ENCODE peak calls at places on chromosomes 16 and 17, in ten cellular contexts. L is nucleus accumbens; N is GOT3; D is RKO; U is GM10248; T is HEK293T; G is stimulated activated CD8-positive, alpha-beta memory T cell treated with anti-CD3 and anti-CD28 coated beads, Interleukin-2, amount 100 ng/mL, for 48 hours; F is naive thymus-derived CD4-positive, alpha-beta T cell; V is activated T-cell treated with anti-CD3 and anti-CD28 coated beads for 1 hour; R is activated B cell treated with CpG ODN at 0.5 μM for 24 hours. Q is an unnamed sample.
A peak's percentile ranks its signal among the peaks of the same experiment; 100 is the strongest.

GRCh38 chr17:376936-377863 is 24.6 kb upstream of the RPH3AL start:
- DNase-seq in R (no peak), U (no peak), T (no peak), N (no peak), L (no peak), G (no peak), V (no peak), D (no peak), F (no peak), Q (no peak)

GRCh38 chr17:73343168-73343634 is 31.4 kb upstream of the CDC42EP4 start:
- DNase-seq in R (no peak), L (peak; percentile 78), T (no peak), G (no peak), F (no peak), V (no peak), N (peak; percentile 19), D (no peak), U (no peak), Q (peak; percentile 45)

GRCh38 chr16:71472041-71472440 is 10.0 kb upstream of the ZNF23 start:
- DNase-seq in R (no peak), G (no peak), L (no peak), N (no peak), U (no peak), T (no peak), D (no peak), V (no peak), F (no peak), Q (no peak)

GRCh38 chr16:72832640-72833039 is 215.3 kb downstream of the ZFHX3 start:
- DNase-seq in T (peak; percentile 85), L (peak; percentile 64), N (no peak), R (peak; percentile 71), G (peak; percentile 68), U (peak; percentile 81), D (peak; percentile 35), V (peak; percentile 53), F (peak; percentile 83), Q (peak; percentile 91)

GRCh38 chr17:16922386-16923096 is 49.4 kb downstream of the TNFRSF13B start:
- DNase-seq in L (no peak), G (no peak), T (no peak), R (no peak), F (no peak), N (no peak), U (peak; percentile 30), D (no peak), V (no peak), Q (no peak)

GRCh38 chr17:57478433-57478832 is 222.1 kb downstream of the MSI2 start:
- DNase-seq in D (no peak), U (no peak), F (no peak), T (no peak), L (no peak), R (no peak), V (no peak), N (no peak), G (no peak), Q (peak; percentile 89)

GRCh38 chr17:69486779-69487637 is 72.5 kb downstream of the MAP2K6 start:
- DNase-seq in U (no peak), G (no peak), N (no peak), V (no peak), T (no peak), R (no peak), D (no peak), L (no peak), F (no peak), Q (no peak)

GRCh38 chr17:4557626-4558310 is 2.6 kb upstream of the MYBBP1A start:
- DNase-seq in U (no peak), F (no peak), D (no peak), T (no peak), R (no peak), L (no peak), G (no peak), V (no peak), N (no peak), Q (no peak)

GRCh38 chr16:81148277-81148676 is 52.1 kb upstream of the GCSH start:
- DNase-seq in U (no peak), N (no peak), G (no peak), F (no peak), D (no peak), L (no peak), T (no peak), R (no peak), V (no peak), Q (no peak)

GRCh38 chr16:23532448-23532847 is 22.2 kb upstream of the GGA2 start:
- DNase-seq in R (no peak), D (no peak), G (no peak), T (no peak), F (no peak), L (no peak), U (no peak), N (no peak), V (no peak), Q (no peak)

GRCh38 chr17:13770702-13771101 is 169.0 kb upstream of the HS3ST3A1 start:
- DNase-seq in N (no peak), U (no peak), T (no peak), G (no peak), F (no peak), D (no peak), V (no peak), R (no peak), L (no peak), Q (no peak)

GRCh38 chr17:10628756-10629155 is 28.4 kb downstream of the MYH3 start:
- DNase-seq in G (no peak), U (no peak), F (no peak), T (peak; percentile 30), R (no peak), V (no peak), N (no peak), D (no peak), L (no peak), Q (no peak)

GRCh38 chr16:28846933-28847273 is 755 bp upstream of the TUFM start:
- DNase-seq in R (no peak), G (no peak), D (peak; percentile 40), L (no peak), U (no peak), F (no peak), N (no peak), V (no peak), T (no peak), Q (no peak)

GRCh38 chr17:48818361-48818841 is 1.4 kb upstream of the TTLL6 start:
- DNase-seq in T (no peak), U (no peak), V (no peak), R (no peak), F (no peak), L (no peak), G (no peak), D (no peak), N (no peak), Q (no peak)

GRCh38 chr16:7871371-7871770 is 538.7 kb downstream of the RBFOX1 start:
- DNase-seq in T (no peak), F (no peak), G (no peak), N (no peak), D (no peak), R (no peak), V (no peak), L (no peak), U (no peak), Q (no peak)

GRCh38 chr16:46573008-46573833 is 48.0 kb downstream of the SHCBP1 start:
- DNase-seq in D (peak; percentile 30), V (no peak), U (peak; percentile 25), L (no peak), G (no peak), F (no peak), R (no peak), T (no peak), N (peak; percentile 33), Q (no peak)

GRCh38 chr17:58329035-58329807 is 626 bp upstream of the TSPOAP1 start:
- DNase-seq in N (no peak), G (peak; percentile 85), D (no peak), L (peak; percentile 47), F (peak; percentile 83), T (no peak), R (peak; percentile 75), V (peak; percentile 70), U (peak; percentile 76), Q (peak; percentile 51)

GRCh38 chr17:76199466-76199865 is 40.8 kb downstream of the RNF157 start:
- DNase-seq in L (no peak), R (no peak), U (no peak), F (no peak), N (no peak), V (peak; percentile 37), T (no peak), G (peak; percentile 45), D (no peak), Q (no peak)

GRCh38 chr17:60392845-60393702 is 1.1 kb upstream of the USP32 start:
- DNase-seq in V (no peak), D (peak; percentile 51), U (peak; percentile 33), F (peak; percentile 38), T (no peak), N (no peak), G (no peak), L (no peak), R (no peak), Q (peak; percentile 81)

GRCh38 chr16:17845031-17845430 is 374.3 kb upstream of the XYLT1 start:
- DNase-seq in D (no peak), L (no peak), V (no peak), F (no peak), T (no peak), U (no peak), R (no peak), G (no peak), N (no peak), Q (no peak)

GRCh38 chr16:56190903-56191806 is at the start of gene GNAO1:
- DNase-seq in L (peak; percentile 82), N (no peak), R (peak; percentile 59), D (no peak), T (peak; percentile 82), F (peak; percentile 73), U (peak; percentile 50), G (no peak), V (peak; percentile 38), Q (peak; percentile 46)

GRCh38 chr17:75402038-75402437 is 3.4 kb downstream of the GRB2 start:
- DNase-seq in D (no peak), T (no peak), G (no peak), U (no peak), L (no peak), R (no peak), N (no peak), F (no peak), V (no peak), Q (no peak)